ENCODE peak calls at places on chromosome 12, in six cellular contexts. V is pancreas, S is fibroblast of pulmonary artery, J is choroid plexus epithelial cell, M is neural progenitor cell, I is Calu3. D is an unnamed sample.

GRCh38 chr12:30989754-30990153 is 63.2 kb downstream of the TSPAN11 start:
- DNase-seq in J (peak; percentile 24), M (peak; percentile 62), I (peak; percentile 17), V (peak; percentile 52), S (peak; percentile 8), D (no peak)

GRCh38 chr12:70829070-70829469 is 91.5 kb downstream of the PTPRR start:
- DNase-seq in I (no peak), J (no peak), V (no peak), M (no peak), S (no peak), D (no peak)

GRCh38 chr12:65911321-65911720 is 87.0 kb downstream of the HMGA2 start:
- DNase-seq in M (no peak), J (peak; percentile 80), I (peak; percentile 71), V (peak; percentile 53), S (peak; percentile 56), D (no peak)

GRCh38 chr12:26195250-26195640 is at the start of gene SSPN:
- DNase-seq in J (peak; percentile 75), V (peak; percentile 84), I (peak; percentile 68), M (peak; percentile 62), S (peak; percentile 56), D (peak; percentile 44)

GRCh38 chr12:117034691-117035090 is 64.5 kb downstream of the TESC start:
- DNase-seq in V (no peak), S (no peak), M (no peak), I (no peak), J (no peak), D (no peak)

GRCh38 chr12:88896958-88897357 is 316.7 kb upstream of the KITLG start:
- DNase-seq in I (no peak), M (no peak), J (no peak), V (no peak), S (peak; percentile 23), D (no peak)

GRCh38 chr12:113955109-113955970 is 10.8 kb downstream of the RBM19 start:
- DNase-seq in I (peak; percentile 81), V (peak; percentile 12), S (peak; percentile 31), M (peak; percentile 62), J (peak; percentile 30), D (no peak)

GRCh38 chr12:89235189-89235993 is 116.9 kb downstream of the DUSP6 start:
- DNase-seq in I (no peak), M (no peak), J (no peak), V (no peak), S (peak; percentile 53), D (no peak)

GRCh38 chr12:26126340-26127284 is 1.8 kb upstream of the BHLHE41 start:
- DNase-seq in M (peak; percentile 94), V (peak; percentile 86), I (peak; percentile 86), S (peak; percentile 83), J (peak; percentile 79), D (peak; percentile 71)

GRCh38 chr12:4112734-4113396 is 160.7 kb upstream of the CCND2 start:
- DNase-seq in J (peak; percentile 33), I (no peak), M (no peak), S (no peak), V (no peak), D (no peak)

GRCh38 chr12:47837190-47838171 is 17.8 kb upstream of the HDAC7 start:
- DNase-seq in S (peak; percentile 81), M (peak; percentile 78), J (peak; percentile 79), I (peak; percentile 67), V (peak; percentile 47), D (peak; percentile 53)

GRCh38 chr12:78156751-78157150 is 326.1 kb downstream of the NAV3 start:
- DNase-seq in S (no peak), M (no peak), I (no peak), J (no peak), V (no peak), D (no peak)

GRCh38 chr12:78534311-78534710 is 330.3 kb upstream of the SYT1 start:
- DNase-seq in V (no peak), I (no peak), S (no peak), M (no peak), J (no peak), D (no peak)

GRCh38 chr12:46524778-46525177 is 152.2 kb upstream of the SLC38A2 start:
- DNase-seq in I (no peak), S (peak; percentile 98), J (peak; percentile 82), M (no peak), V (peak; percentile 43), D (no peak)

GRCh38 chr12:102913453-102914226 is 3.4 kb downstream of the PAH start:
- DNase-seq in M (no peak), V (no peak), J (no peak), S (no peak), I (no peak), D (no peak)

GRCh38 chr12:102916252-102917025 is 605 bp downstream of the PAH start:
- DNase-seq in V (no peak), I (no peak), S (no peak), J (no peak), M (no peak), D (no peak)

GRCh38 chr12:102920271-102920670 is 3.2 kb upstream of the PAH start:
- DNase-seq in V (no peak), M (no peak), I (no peak), J (no peak), S (no peak), D (no peak)

GRCh38 chr12:102918840-102919239 is 1.8 kb upstream of the PAH start:
- DNase-seq in J (no peak), M (no peak), V (no peak), S (no peak), I (no peak), D (no peak)

GRCh38 chr12:102917026-102917787 is at the start of gene PAH:
- DNase-seq in M (peak; percentile 50), J (no peak), I (peak; percentile 84), S (no peak), V (peak; percentile 51), D (no peak)
- TF ChIP-seq CTCF in M (peak; percentile 25), J (no peak), I (no peak), S (no peak), V (no peak), D (no peak)

DNA sequence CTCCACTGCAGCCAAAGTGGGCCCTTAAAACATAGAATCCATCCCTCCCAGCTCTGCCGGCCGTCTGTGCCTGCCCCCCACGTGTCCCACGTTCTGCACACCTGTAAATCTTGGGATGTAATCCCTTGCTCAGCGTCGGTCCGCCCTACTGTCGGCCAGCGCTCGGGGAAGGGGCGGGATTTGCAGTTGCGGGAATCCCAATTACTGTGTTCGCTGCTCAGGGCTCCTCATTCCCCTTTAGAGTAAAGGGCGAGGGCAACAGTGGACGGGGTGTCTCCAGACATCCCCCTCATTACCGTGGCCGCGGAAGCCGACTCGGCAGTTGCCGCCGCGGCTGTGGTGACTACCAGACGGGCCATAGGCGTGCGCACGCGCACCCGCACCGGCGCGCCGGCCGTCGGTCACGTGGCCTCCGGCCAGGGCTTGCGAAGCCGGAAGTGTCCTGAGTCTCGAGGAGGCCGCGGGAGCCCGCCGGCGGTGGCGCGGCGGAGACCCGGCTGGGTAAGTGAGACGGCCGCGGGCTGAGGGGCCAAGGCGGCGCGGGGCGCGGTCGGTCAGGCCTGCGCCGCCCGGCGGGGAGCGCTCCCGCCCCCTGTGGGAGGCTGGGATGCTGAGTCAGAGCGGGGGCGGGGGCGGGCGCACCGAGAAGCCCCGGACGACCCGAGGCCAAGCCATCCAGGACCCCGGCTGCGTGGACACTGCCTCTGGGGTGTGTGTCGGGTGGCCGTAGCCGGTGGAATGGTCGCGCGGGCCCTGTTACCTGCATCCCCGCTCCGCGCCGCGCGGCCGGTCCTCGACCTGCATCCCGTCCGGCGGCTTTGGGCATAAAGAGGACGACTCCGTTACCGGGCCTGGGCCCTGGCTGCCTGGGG is at the start of gene TBK1:
- DNase-seq in M (peak; percentile 96), I (peak; percentile 96), S (peak; percentile 86), V (peak; percentile 88), J (peak; percentile 90), D (peak; percentile 82)
- TF ChIP-seq CTCF in M (no peak), I (no peak), S (no peak), V (no peak), J (peak; percentile 1), D (no peak)

GRCh38 chr12:96130396-96131059 is 63.6 kb upstream of the ELK3 start:
- DNase-seq in V (no peak), I (no peak), J (no peak), S (no peak), M (no peak), D (no peak)

GRCh38 chr12:96131230-96131788 is 62.9 kb upstream of the ELK3 start:
- DNase-seq in J (no peak), M (no peak), I (no peak), S (no peak), V (no peak), D (no peak)

GRCh38 chr12:96136129-96136528 is 58.0 kb upstream of the ELK3 start:
- DNase-seq in V (no peak), I (peak; percentile 12), J (peak; percentile 77), S (peak; percentile 69), M (no peak), D (no peak)

GRCh38 chr12:96134200-96134599 is 60.0 kb upstream of the ELK3 start:
- DNase-seq in I (no peak), J (no peak), V (no peak), S (no peak), M (no peak), D (no peak)

DNA sequence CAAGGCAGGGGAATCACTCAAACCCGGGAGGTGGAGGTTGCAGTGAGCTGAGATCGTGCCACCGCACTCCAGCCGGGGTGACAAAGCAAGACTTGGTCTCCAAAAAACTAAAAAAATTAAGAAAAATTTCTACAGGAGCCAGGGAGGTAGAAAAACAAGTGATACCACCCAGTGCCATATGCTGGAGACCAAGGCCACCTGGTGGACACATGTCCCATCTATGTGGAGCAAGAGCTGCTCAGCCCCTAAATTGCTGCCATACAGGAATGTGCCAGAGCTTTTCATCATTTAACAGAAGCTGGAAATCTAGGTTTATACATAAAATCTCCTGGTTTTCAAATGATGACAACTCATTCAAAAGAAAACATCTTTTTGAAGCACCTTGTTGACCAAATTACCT is 61.4 kb upstream of the ELK3 start:
- DNase-seq in S (no peak), J (no peak), V (no peak), I (peak; percentile 61), M (no peak), D (no peak)
- TF ChIP-seq CTCF in S (no peak), J (no peak), V (no peak), I (peak; percentile 45), M (peak; percentile 25), D (no peak)

DNA sequence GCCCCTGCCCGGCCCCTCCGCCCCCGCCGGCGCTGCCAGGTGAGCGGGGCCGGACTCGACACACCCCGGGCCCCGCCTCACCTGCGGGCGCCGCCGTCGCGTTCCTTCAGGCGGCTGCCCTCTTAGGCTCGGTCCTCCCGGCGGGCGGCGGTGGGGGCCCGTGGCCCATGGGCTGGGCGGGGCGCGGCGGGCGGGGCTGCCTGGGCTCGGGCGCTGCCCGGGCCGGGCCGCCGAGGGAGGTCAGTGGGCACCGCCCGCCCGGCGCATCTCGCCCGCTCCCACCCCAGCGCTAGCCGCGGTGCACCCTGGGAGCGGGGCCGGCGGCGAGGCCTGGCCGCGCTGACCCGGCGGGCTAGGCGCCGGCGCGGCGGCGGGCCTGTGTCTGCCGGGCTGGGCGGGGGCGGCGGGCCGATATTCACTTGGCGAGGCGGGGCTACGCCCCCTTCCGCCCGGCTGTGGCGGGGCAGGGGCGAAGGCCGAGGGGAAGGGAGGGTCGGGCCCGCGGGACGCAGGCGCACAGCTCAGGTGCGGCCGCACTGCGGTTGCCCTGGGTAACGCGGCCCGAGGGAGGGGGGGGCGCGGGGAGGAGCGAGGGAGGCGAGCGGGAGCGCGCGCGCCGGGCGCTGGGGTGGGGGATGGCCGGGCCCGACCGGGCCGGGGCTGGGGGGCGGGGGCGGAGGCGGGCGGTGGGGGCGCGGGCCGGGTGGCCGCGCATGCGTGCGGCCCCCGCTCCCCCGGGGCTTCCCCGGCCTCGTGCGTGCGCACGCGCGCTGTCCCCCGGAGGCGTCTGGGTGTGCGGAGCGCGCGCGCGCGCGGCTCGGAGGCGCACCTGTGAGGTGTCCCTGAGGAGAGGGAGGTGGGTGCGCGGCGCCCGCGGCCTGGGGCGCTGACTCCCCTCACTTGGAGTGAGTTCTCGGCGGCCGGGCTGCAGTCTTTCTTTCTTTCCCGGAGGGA is at the start of the genes CCDC92 and ZNF664:
- DNase-seq in M (peak; percentile 99), S (peak; percentile 90), V (peak; percentile 96), I (peak; percentile 99), J (peak; percentile 87), D (peak; percentile 98)
- TF ChIP-seq CTCF in M (peak; percentile 37), S (no peak), V (no peak), I (no peak), J (no peak), D (no peak)

GRCh38 chr12:6582196-6582595 is 14.1 kb upstream of the NOP2 start:
- DNase-seq in V (no peak), J (no peak), M (peak; percentile 47), S (no peak), I (no peak), D (no peak)
- TF ChIP-seq CTCF in V (no peak), J (peak; percentile 48), M (peak; percentile 47), S (peak; percentile 23), I (no peak), D (no peak)